ENCODE peak calls at places on chromosomes 1 and 21, in ten cellular contexts. Z is CD4-positive, alpha-beta memory T cell; K is CD8-positive, alpha-beta memory T cell; D is pancreas; X is hepatocyte; Y is aorta; H is cardiac muscle cell; V is fibroblast of lung; O is A549; Q is uterus. G is an unnamed sample.
A peak's percentile ranks its signal among the peaks of the same experiment; 100 is the strongest.

GRCh38 chr1:88013485-88013884 is 670.6 kb upstream of the PKN2 start:
- DNase-seq in Z (no peak), K (no peak), D (no peak), X (no peak), Y (no peak), H (peak; percentile 6), V (peak; percentile 14), O (no peak), Q (no peak), G (no peak)

GRCh38 chr1:195765099-195765498 is 843.1 kb downstream of the KCNT2 start:
- DNase-seq in Z (no peak), K (no peak), D (no peak), X (no peak), Y (no peak), H (no peak), V (no peak), O (no peak), Q (no peak), G (no peak)

GRCh38 chr1:179036844-179037465 is 11.3 kb downstream of the FAM20B start:
- DNase-seq in Z (peak; percentile 8), K (no peak), D (no peak), X (no peak), Y (no peak), H (no peak), V (peak; percentile 69), O (no peak), Q (no peak), G (no peak)

GRCh38 chr1:215824245-215824644 is 257.1 kb downstream of the KCTD3 start:
- DNase-seq in Z (no peak), K (no peak), D (no peak), X (peak; percentile 3), Y (no peak), H (peak; percentile 27), V (peak; percentile 6), O (no peak), Q (no peak), G (no peak)

GRCh38 chr1:64564891-64565290 is 95.0 kb downstream of the CACHD1 start:
- DNase-seq in Z (no peak), K (no peak), D (no peak), X (no peak), Y (no peak), H (no peak), V (no peak), O (no peak), Q (no peak), G (no peak)

GRCh38 chr1:219498666-219499065 is 114.2 kb downstream of the ZC3H11B start:
- DNase-seq in Z (no peak), K (no peak), D (no peak), X (no peak), Y (no peak), H (peak; percentile 91), V (no peak), O (no peak), Q (peak; percentile 26), G (no peak)

GRCh38 chr1:246791303-246791918 is 67.2 kb downstream of the SCCPDH start:
- DNase-seq in Z (no peak), K (no peak), D (no peak), X (no peak), Y (no peak), H (no peak), V (no peak), O (no peak), Q (no peak), G (no peak)

GRCh38 chr1:8090241-8090702 is 64.2 kb upstream of the ERRFI1 start:
- DNase-seq in Z (no peak), K (no peak), D (no peak), X (peak; percentile 18), Y (no peak), H (peak; percentile 91), V (peak; percentile 99), O (no peak), Q (no peak), G (no peak)

GRCh38 chr1:211741116-211741515 is 65.7 kb upstream of the NEK2 start:
- DNase-seq in Z (no peak), K (no peak), D (no peak), X (no peak), Y (no peak), H (peak; percentile 7), V (no peak), O (peak; percentile 35), Q (no peak), G (no peak)

GRCh38 chr1:170657275-170657853 is 6.6 kb upstream of the PRRX1 start:
- DNase-seq in Z (no peak), K (no peak), D (no peak), X (no peak), Y (no peak), H (no peak), V (no peak), O (no peak), Q (no peak), G (no peak)

GRCh38 chr1:71068325-71069240 is 12.3 kb downstream of the ZRANB2 start:
- DNase-seq in Z (no peak), K (no peak), D (no peak), X (no peak), Y (no peak), H (no peak), V (no peak), O (no peak), Q (no peak), G (no peak)

GRCh38 chr21:28636988-28637691 is 355.5 kb downstream of the LTN1 start:
- DNase-seq in Z (no peak), K (no peak), D (no peak), X (no peak), Y (no peak), H (peak; percentile 81), V (peak; percentile 98), O (peak; percentile 26), Q (no peak), G (no peak)

GRCh38 chr1:153960206-153960605 is 1.8 kb upstream of the CRTC2 start:
- DNase-seq in Z (no peak), K (no peak), D (peak; percentile 81), X (no peak), Y (no peak), H (no peak), V (no peak), O (no peak), Q (no peak), G (peak; percentile 58)

GRCh38 chr1:24308365-24309015 is 10.7 kb upstream of the GRHL3 start:
- DNase-seq in Z (no peak), K (no peak), D (no peak), X (no peak), Y (no peak), H (peak; percentile 48), V (no peak), O (peak; percentile 53), Q (no peak), G (no peak)

GRCh38 chr1:201176931-201177330 is 13.7 kb upstream of the IGFN1 start:
- DNase-seq in Z (no peak), K (no peak), D (no peak), X (peak; percentile 53), Y (no peak), H (no peak), V (peak; percentile 12), O (no peak), Q (no peak), G (peak; percentile 60)

GRCh38 chr1:58158006-58158405 is 388.5 kb downstream of the OMA1 start:
- DNase-seq in Z (no peak), K (no peak), D (no peak), X (no peak), Y (no peak), H (no peak), V (no peak), O (no peak), Q (no peak), G (no peak)
- H3K4me1 ChIP-seq in Z (no peaks in the 10 kb centered on the region), K (no peaks in the 10 kb centered on the region), D (no peaks in the 10 kb centered on the region), X (no peaks in the 10 kb centered on the region), Y (no peaks in the 10 kb centered on the region), H (no peaks in the 10 kb centered on the region), V (no peaks in the 10 kb centered on the region), O (no peaks in the 10 kb centered on the region), Q (no peaks in the 10 kb centered on the region), G (peaks cover 3% of the 10 kb centered on the region)

DNA sequence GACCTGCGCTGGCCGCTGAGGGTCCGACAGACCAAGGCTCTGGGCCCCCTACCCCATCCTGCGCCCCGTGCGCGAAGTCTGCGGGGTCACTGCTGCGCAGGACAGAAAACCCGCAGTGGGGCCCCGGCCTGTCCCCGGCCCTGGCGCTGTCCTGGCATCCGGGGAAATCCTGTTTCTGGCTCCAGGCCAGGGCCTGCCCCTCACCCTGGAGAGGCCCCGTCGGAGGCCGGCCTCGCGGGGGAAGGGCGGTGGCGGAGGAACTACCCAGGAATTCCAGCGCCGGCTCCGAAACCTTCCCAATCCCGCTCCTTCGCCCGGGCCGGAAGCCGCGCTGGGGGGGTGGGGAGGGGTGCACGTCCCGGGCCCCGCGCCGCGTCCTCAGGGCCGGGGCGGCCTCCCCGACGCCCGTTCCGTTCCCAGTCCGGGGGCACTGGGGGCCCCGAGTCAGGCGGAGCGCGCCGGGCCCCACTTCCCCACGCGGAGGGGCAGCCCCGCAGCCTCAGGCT is 77.0 kb downstream of the MORN1 start:
- DNase-seq in Z (peak; percentile 28), K (no peak), D (no peak), X (peak; percentile 94), Y (peak; percentile 84), H (peak; percentile 83), V (peak; percentile 55), O (peak; percentile 46), Q (peak; percentile 70), G (peak; percentile 83)
- H3K4me1 ChIP-seq in Z (peaks cover 42% of the 10 kb centered on the region), K (peaks cover 44% of the 10 kb centered on the region), D (no peaks in the 10 kb centered on the region), X (peaks cover 41% of the 10 kb centered on the region), Y (no peaks in the 10 kb centered on the region), H (peaks cover 27% of the 10 kb centered on the region), V (peaks cover 15% of the 10 kb centered on the region), O (peaks cover 34% of the 10 kb centered on the region), Q (peaks cover 40% of the 10 kb centered on the region), G (peaks cover 16% of the 10 kb centered on the region)

GRCh38 chr1:171711643-171712042 is 30.2 kb downstream of the VAMP4 start:
- DNase-seq in Z (no peak), K (no peak), D (no peak), X (no peak), Y (no peak), H (no peak), V (no peak), O (no peak), Q (no peak), G (no peak)
- H3K4me1 ChIP-seq in Z (no peaks in the 10 kb centered on the region), K (no peaks in the 10 kb centered on the region), D (no peaks in the 10 kb centered on the region), X (no peaks in the 10 kb centered on the region), Y (no peaks in the 10 kb centered on the region), H (no peaks in the 10 kb centered on the region), V (no peaks in the 10 kb centered on the region), O (no peaks in the 10 kb centered on the region), Q (no peaks in the 10 kb centered on the region), G (peaks cover 10% of the 10 kb centered on the region)

GRCh38 chr1:6091823-6092109 is 46.1 kb downstream of the KCNAB2 start:
- DNase-seq in Z (no peak), K (no peak), D (no peak), X (no peak), Y (no peak), H (no peak), V (no peak), O (no peak), Q (no peak), G (no peak)

GRCh38 chr1:6094246-6094645 is 48.6 kb downstream of the KCNAB2 start:
- DNase-seq in Z (no peak), K (no peak), D (no peak), X (no peak), Y (peak; percentile 34), H (no peak), V (no peak), O (no peak), Q (no peak), G (peak; percentile 36)

GRCh38 chr1:6092211-6092610 is 46.5 kb downstream of the KCNAB2 start:
- DNase-seq in Z (no peak), K (no peak), D (peak; percentile 52), X (no peak), Y (no peak), H (no peak), V (no peak), O (no peak), Q (no peak), G (no peak)

GRCh38 chr1:6093611-6094010 is 47.9 kb downstream of the KCNAB2 start:
- DNase-seq in Z (no peak), K (no peak), D (no peak), X (no peak), Y (peak; percentile 26), H (no peak), V (no peak), O (no peak), Q (no peak), G (no peak)

GRCh38 chr1:6093061-6093460 is 47.4 kb downstream of the KCNAB2 start:
- DNase-seq in Z (no peak), K (no peak), D (no peak), X (no peak), Y (no peak), H (peak; percentile 33), V (no peak), O (no peak), Q (no peak), G (no peak)
- H3K4me1 ChIP-seq in Z (no peaks in the 10 kb centered on the region), K (no peaks in the 10 kb centered on the region), D (no peaks in the 10 kb centered on the region), X (no peaks in the 10 kb centered on the region), Y (no peaks in the 10 kb centered on the region), H (no peaks in the 10 kb centered on the region), V (no peaks in the 10 kb centered on the region), O (no peaks in the 10 kb centered on the region), Q (no peaks in the 10 kb centered on the region), G (no peaks in the 10 kb centered on the region)

G was measured in psoas muscle.